ENCODE peak calls at places on chromosomes 7 and 10, in nine cellular contexts. Y is colonic mucosa; P is CD4-positive, alpha-beta memory T cell; J is sigmoid colon; D is neuronal stem cell; O is right atrium auricular region; K is brain microvascular endothelial cell; R is left ventricle myocardium inferior; U is upper lobe of left lung. T is an unnamed sample.

GRCh38 chr7:47763063-47763974 is 181.4 kb upstream of the TNS3 start:
- DNase-seq in Y (peak; percentile 35), J (no peak), K (peak; percentile 49), U (no peak), O (no peak), D (peak; percentile 52), R (no peak), P (no peak), T (peak; percentile 94)

GRCh38 chr7:104271948-104272347 is 56.5 kb upstream of the LHFPL3 start:
- DNase-seq in P (no peak), K (no peak), R (no peak), Y (no peak), O (no peak), J (no peak), D (no peak), U (no peak), T (no peak)

GRCh38 chr7:25596443-25596842 is 368.2 kb upstream of the NPVF start:
- DNase-seq in O (no peak), D (no peak), K (no peak), R (no peak), J (no peak), Y (peak; percentile 45), U (no peak), P (no peak), T (no peak)

GRCh38 chr10:120121768-120122167 is 229.2 kb downstream of the SEC23IP start:
- DNase-seq in D (no peak), J (no peak), Y (no peak), P (no peak), R (no peak), K (no peak), O (no peak), U (no peak), T (no peak)

GRCh38 chr10:97713828-97714400 is 384 bp downstream of the MARVELD1 start:
- DNase-seq in D (peak; percentile 68), O (peak; percentile 76), Y (peak; percentile 67), P (peak; percentile 51), K (peak; percentile 53), R (peak; percentile 75), U (peak; percentile 94), J (peak; percentile 88), T (peak; percentile 76)

GRCh38 chr7:105521027-105521730 is 892 bp downstream of the PUS7 start:
- DNase-seq in P (peak; percentile 38), K (peak; percentile 54), D (peak; percentile 49), Y (peak; percentile 64), J (peak; percentile 78), U (no peak), R (peak; percentile 67), O (peak; percentile 65), T (peak; percentile 80)

GRCh38 chr10:112115781-112116385 is 67.7 kb downstream of the GPAM start:
- DNase-seq in P (peak; percentile 23), O (no peak), R (no peak), Y (peak; percentile 32), D (peak; percentile 23), J (no peak), K (peak; percentile 18), U (no peak), T (peak; percentile 21)

GRCh38 chr10:108735380-108735779 is 1187.9 kb downstream of the XPNPEP1 start:
- DNase-seq in O (no peak), D (no peak), R (no peak), J (no peak), K (no peak), U (no peak), P (no peak), Y (no peak), T (no peak)

GRCh38 chr7:21971780-21972396 is 26.2 kb upstream of the CDCA7L start:
- DNase-seq in Y (no peak), U (peak; percentile 32), R (no peak), K (no peak), O (no peak), P (no peak), D (no peak), J (no peak), T (no peak)

GRCh38 chr7:134705716-134706115 is 59.1 kb downstream of the BPGM start:
- DNase-seq in K (no peak), Y (no peak), P (no peak), R (no peak), D (no peak), J (no peak), U (no peak), O (no peak), T (no peak)
- H3K27me3 ChIP-seq in K (no peaks in the 10 kb centered on the region), Y (no peaks in the 10 kb centered on the region), P (no peaks in the 10 kb centered on the region), R (no peaks in the 10 kb centered on the region), D (no peaks in the 10 kb centered on the region), J (no peaks in the 10 kb centered on the region), U (no peaks in the 10 kb centered on the region), O (no peaks in the 10 kb centered on the region), T (no peaks in the 10 kb centered on the region)

GRCh38 chr7:27156508-27156898 is at the start of gene HOXA7:
- DNase-seq in U (peak; percentile 89), Y (peak; percentile 82), O (no peak), R (no peak), J (peak; percentile 96), D (no peak), K (no peak), P (no peak), T (peak; percentile 76)

GRCh38 chr7:27159278-27160146 is 3.0 kb upstream of the HOXA7 start:
- DNase-seq in J (peak; percentile 63), K (no peak), Y (no peak), O (no peak), D (no peak), P (no peak), U (no peak), R (peak; percentile 7), T (no peak)

GRCh38 chr7:27156901-27157716 is 634 bp upstream of the HOXA7 start:
- DNase-seq in Y (no peak), J (peak; percentile 74), U (no peak), D (no peak), O (no peak), R (no peak), K (no peak), P (no peak), T (no peak)

GRCh38 chr7:27158436-27159277 is 2.2 kb upstream of the HOXA7 start:
- DNase-seq in U (peak; percentile 58), J (peak; percentile 64), Y (no peak), O (no peak), P (no peak), R (no peak), K (no peak), D (no peak), T (no peak)

DNA sequence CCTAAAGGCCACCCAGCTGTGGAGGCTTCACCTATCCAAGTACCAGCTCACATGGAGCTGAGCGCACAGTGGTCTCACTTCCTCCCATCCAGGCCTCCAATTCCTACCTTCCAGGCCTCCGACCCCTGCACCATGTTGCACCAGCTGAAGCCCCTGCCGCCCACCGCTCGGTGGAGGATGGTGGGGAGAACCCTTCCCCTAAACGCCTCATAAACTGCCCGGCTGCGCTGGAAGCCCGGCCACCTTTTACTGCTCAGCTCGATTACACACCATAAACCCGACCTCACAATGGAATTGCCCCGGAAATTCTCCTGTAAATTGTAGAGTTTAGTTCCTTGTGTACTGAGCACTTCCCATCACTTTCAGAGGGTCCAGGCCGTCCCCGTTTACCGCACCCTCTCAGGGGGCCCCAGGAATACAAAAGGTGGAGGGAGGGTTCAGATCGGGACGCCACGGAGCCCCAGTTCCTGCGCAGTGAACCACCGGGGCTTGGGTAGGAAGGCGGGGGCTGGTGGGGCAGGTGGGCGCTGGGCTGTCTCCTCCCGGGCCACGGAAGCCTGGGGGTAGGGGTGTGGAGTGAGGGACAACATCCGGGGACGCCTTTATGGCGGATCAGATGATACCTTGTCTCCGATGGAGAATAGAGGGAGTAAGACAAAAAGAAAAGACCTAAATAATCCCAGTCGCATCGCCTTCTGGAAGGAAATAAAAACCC is 1.4 kb upstream of the HOXA7 start:
- DNase-seq in O (no peak), J (peak; percentile 60), Y (no peak), K (no peak), P (no peak), U (no peak), R (no peak), D (no peak), T (no peak)
- H3K27me3 ChIP-seq in O (peaks cover 85% of the 10 kb centered on the region), J (no peaks in the 10 kb centered on the region), Y (peaks cover 4% of the 10 kb centered on the region), K (peaks cover 96% of the 10 kb centered on the region), P (peaks cover 83% of the 10 kb centered on the region), U (no peaks in the 10 kb centered on the region), R (peaks cover 100% of the 10 kb centered on the region), D (peaks cover 74% of the 10 kb centered on the region), T (no peaks in the 10 kb centered on the region)

DNA sequence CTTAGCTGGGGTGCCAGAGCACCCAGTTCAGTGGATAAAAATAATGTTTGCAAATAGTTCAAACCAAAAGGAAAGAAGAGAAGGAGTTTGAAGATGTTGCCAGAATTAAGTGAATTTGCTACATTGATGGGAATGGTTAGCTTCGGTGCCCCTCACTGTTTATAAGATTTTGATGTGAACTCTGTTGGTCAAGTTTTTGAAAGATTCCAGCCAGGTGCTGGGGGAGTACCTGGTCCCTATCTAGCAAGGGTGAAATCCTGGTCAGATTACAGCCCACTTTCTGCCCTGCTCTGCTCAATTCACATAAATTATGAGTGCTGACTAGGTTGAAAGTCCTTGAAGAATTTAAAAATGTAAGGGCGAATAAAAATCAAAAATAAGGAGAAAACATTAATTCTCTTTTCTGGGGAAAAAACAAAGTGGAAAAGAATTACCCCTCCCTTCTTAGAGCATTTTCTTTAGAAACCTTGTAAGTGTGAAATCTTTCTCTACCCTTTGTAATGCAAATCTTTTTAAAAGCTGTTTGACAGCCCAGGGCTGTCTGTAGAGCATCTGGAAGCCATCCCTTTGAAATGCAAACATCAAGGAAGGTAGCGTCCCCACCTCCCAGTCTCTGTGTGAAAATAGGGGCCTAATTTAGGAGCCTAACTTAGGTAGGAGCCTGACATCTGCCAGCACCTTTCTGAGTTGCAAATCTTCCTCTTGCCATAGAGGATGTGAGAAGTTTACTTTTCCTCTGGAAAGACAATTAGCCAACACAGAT is 1.4 kb upstream of the GIMAP5 start:
- DNase-seq in Y (no peak), U (no peak), K (no peak), R (no peak), O (no peak), D (no peak), P (no peak), J (no peak), T (no peak)
- H3K27me3 ChIP-seq in Y (no peaks in the 10 kb centered on the region), U (no peaks in the 10 kb centered on the region), K (no peaks in the 10 kb centered on the region), R (no peaks in the 10 kb centered on the region), O (no peaks in the 10 kb centered on the region), D (no peaks in the 10 kb centered on the region), P (no peaks in the 10 kb centered on the region), J (no peaks in the 10 kb centered on the region), T (no peaks in the 10 kb centered on the region)

GRCh38 chr10:133026726-133027395 is 60.9 kb upstream of the ADGRA1 start:
- DNase-seq in P (no peak), O (no peak), D (no peak), K (no peak), Y (no peak), U (peak; percentile 61), J (no peak), R (no peak), T (no peak)

GRCh38 chr10:133028158-133028557 is 59.6 kb upstream of the ADGRA1 start:
- DNase-seq in R (no peak), K (no peak), P (no peak), O (no peak), D (no peak), J (no peak), U (no peak), Y (no peak), T (no peak)

GRCh38 chr10:133026171-133026570 is 61.6 kb upstream of the ADGRA1 start:
- DNase-seq in Y (no peak), P (no peak), R (no peak), D (no peak), J (no peak), K (no peak), U (peak; percentile 65), O (no peak), T (no peak)

GRCh38 chr10:133028956-133029355 is 58.8 kb upstream of the ADGRA1 start:
- DNase-seq in J (no peak), O (no peak), P (no peak), D (no peak), R (no peak), K (no peak), U (peak; percentile 50), Y (no peak), T (no peak)

GRCh38 chr10:133027480-133027879 is 60.2 kb upstream of the ADGRA1 start:
- DNase-seq in J (no peak), R (no peak), O (no peak), D (no peak), U (no peak), K (no peak), Y (no peak), P (no peak), T (no peak)
- H3K27me3 ChIP-seq in J (no peaks in the 10 kb centered on the region), R (peaks cover 96% of the 10 kb centered on the region), O (no peaks in the 10 kb centered on the region), D (no peaks in the 10 kb centered on the region), U (no peaks in the 10 kb centered on the region), K (no peaks in the 10 kb centered on the region), Y (no peaks in the 10 kb centered on the region), P (no peaks in the 10 kb centered on the region), T (peaks cover 56% of the 10 kb centered on the region)